ENCODE peak calls at places on chromosome 17, in four cellular contexts. J is GM13976, V is glutamatergic neuron, U is GM13977. R is an unnamed sample.

GRCh38 chr17:53516643-53517042 is 306.1 kb upstream of the KIF2B start:
- DNase-seq in J (no peak), V (no peak), U (no peak), R (no peak)

GRCh38 chr17:69060835-69061234 is at the start of gene ABCA9:
- DNase-seq in J (no peak), V (no peak), U (no peak), R (no peak)

GRCh38 chr17:35931794-35932419 is 1.3 kb upstream of the RDM1 start:
- DNase-seq in J (no peak), V (no peak), U (no peak), R (no peak)

GRCh38 chr17:61650749-61651148 is 59.7 kb upstream of the NACA2 start:
- DNase-seq in J (no peak), V (no peak), U (no peak), R (no peak)

GRCh38 chr17:73814070-73814469 is 169.8 kb upstream of the SDK2 start:
- DNase-seq in J (no peak), V (no peak), U (no peak), R (no peak)

GRCh38 chr17:70171159-70171558 is 1.8 kb downstream of the KCNJ2 start:
- DNase-seq in J (no peak), V (peak), U (no peak), R (no peak)

GRCh38 chr17:68973098-68973929 is 18.1 kb upstream of the ABCA8 start:
- DNase-seq in J (no peak), V (no peak), U (no peak), R (no peak)

GRCh38 chr17:81676906-81677305 is 6.7 kb downstream of the ARL16 start:
- DNase-seq in J (no peak), V (no peak), U (no peak), R (no peak)

GRCh38 chr17:72529386-72529785 is 408.6 kb downstream of the SOX9 start:
- DNase-seq in J (no peak), V (no peak), U (no peak), R (no peak)

GRCh38 chr17:71985111-71986039 is 135.4 kb upstream of the SOX9 start:
- DNase-seq in J (no peak), V (no peak), U (no peak), R (no peak)

GRCh38 chr17:29049541-29050150 is 6.7 kb downstream of the PIPOX start:
- DNase-seq in J (no peak), V (no peak), U (no peak), R (no peak)

GRCh38 chr17:13269196-13269595 is 251.4 kb upstream of the ELAC2 start:
- DNase-seq in J (no peak), V (no peak), U (no peak), R (no peak)

GRCh38 chr17:19717411-19717908 is 1.1 kb upstream of the SLC47A2 start:
- DNase-seq in J (no peak), V (no peak), U (no peak), R (no peak)

GRCh38 chr17:2547176-2547575 is 35.5 kb upstream of the METTL16 start:
- DNase-seq in J (no peak), V (no peak), U (no peak), R (no peak)

GRCh38 chr17:28544402-28545140 is 7.9 kb downstream of the UNC119 start:
- DNase-seq in J (no peak), V (no peak), U (no peak), R (no peak)

GRCh38 chr17:76467809-76468633 is 618 bp downstream of the AANAT start:
- DNase-seq in J (no peak), V (no peak), U (no peak), R (no peak)

GRCh38 chr17:11506635-11507034 is 91.6 kb upstream of the DNAH9 start:
- DNase-seq in J (no peak), V (no peak), U (no peak), R (no peak)

GRCh38 chr17:40355123-40355803 is 9.3 kb downstream of the GJD3 start:
- DNase-seq in J (peak), V (peak), U (peak), R (peak)

GRCh38 chr17:20612635-20613034 is 33.1 kb downstream of the CDRT15L2 start:
- DNase-seq in J (no peak), V (no peak), U (no peak), R (no peak)

GRCh38 chr17:83050651-83051422 is 28.6 kb upstream of the METRNL start:
- DNase-seq in J (no peak), V (no peak), U (no peak), R (no peak)

DNA sequence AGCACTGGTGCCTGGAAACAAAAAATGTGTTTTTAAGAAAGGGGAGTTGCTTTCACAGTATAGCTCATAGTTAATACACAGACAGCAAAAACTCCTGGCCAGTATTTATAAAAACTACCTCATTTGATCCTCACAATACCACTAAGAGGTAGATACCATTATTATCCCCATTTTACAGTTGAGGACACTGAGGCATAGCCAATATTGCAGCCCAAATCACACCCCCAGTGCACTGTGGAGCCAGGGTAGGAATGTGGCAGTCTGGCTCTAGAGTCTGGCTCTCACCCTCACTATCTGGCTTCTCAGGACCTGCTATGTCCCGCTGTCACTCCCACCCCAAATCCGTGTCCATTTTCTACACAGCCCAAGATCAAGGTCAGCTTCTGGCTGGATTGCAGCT is 2.6 kb downstream of the ARHGAP23 start:
- DNase-seq in J (no peak), V (no peak), U (no peak), R (no peak)
- TF ChIP-seq CTCF in J (no peak), V (no peak), U (no peak), R (no peak)

DNA sequence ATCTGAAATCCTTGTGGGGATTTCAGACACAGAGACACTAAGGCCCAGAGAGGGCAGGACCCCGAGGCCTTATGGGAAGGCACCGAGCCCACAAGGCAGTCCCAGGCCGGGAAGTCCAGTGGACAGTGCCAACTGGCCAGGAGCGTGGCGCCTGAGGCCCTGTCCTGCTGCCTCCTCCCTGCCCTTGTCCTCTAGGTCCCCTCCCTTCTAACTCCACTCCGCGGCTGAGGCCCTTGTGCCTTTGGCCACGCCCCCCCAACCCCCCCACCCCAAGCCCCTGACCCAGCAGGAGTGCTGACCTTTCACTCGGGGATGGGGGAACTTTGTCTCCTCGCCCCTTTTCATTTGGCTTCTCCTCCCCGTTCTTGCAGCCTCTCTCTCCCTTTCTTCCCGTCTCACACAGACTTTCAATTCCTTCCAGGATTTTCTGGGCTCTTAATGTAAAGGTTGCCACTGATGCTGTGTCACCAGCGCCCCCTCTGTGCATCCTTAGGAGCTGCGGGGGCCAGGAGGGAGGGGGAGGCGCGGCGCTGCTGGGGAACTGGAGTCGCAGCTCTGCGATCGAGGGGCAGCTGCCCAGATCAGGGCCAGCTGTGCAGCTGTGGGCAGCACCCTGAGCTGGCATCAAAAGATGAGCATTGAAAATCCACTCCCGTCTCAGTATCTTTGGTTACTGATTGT is 29.1 kb downstream of the CRHR1 start:
- DNase-seq in J (no peak), V (peak), U (no peak), R (no peak)
- TF ChIP-seq CTCF in J (no peak), V (peak), U (peak), R (no peak)

DNA sequence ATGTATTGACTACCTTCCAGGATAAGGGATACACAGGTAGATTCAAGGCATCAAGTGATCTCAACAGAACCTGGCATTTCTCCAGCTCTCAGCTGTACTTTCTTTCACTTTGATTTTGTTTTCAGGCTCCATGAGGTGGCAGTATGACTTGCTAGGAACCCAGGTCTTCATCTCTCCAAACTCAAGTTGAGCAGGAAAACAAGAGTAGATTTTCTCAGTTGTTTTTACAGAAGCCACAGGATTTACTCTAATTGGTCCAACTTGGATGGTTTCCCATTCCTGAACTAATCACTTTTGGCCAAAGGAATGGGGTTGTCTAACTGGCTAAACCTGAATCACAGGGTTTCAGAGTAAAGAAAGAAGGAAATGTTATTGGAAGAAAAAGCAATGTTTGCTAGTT is 146.6 kb downstream of the TRIM37 start:
- DNase-seq in J (peak), V (no peak), U (peak), R (peak)
- TF ChIP-seq CTCF in J (peak), V (no peak), U (peak), R (no peak)

GRCh38 chr17:63489291-63489690 is 12.4 kb downstream of the ACE start:
- DNase-seq in J (no peak), V (no peak), U (no peak), R (no peak)
- TF ChIP-seq CTCF in J (no peak), V (no peak), U (no peak), R (no peak)

DNA sequence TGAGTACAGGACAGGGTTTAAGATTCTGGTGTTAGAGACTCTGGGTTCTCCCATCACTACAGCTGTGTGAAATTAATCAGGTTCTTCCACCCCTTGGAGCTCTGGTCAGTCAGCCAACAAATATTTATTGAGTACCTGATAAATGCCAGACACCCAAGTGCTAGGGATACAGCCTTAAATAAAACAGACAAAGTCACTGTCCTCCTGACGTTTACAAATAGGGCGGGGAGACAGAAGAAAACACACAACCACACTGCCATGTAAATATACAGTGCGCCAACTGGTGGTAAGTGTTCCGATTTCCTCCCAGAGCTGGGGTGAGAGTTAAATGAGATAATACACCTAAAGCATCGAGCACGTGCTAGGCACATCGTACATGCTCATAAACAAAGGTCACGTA is 121.0 kb downstream of the COPRS start:
- DNase-seq in J (no peak), V (no peak), U (no peak), R (no peak)
- TF ChIP-seq CTCF in J (no peak), V (no peak), U (no peak), R (no peak)

R was measured in GM20000.